ENCODE peak calls at places on chromosomes 13 and 19, in five cellular contexts. I is GM12878, P is K562, E is tibial nerve, A is transverse colon. T is an unnamed sample.

GRCh38 chr19:40751065-40751923 is at the start of gene SNRPA:
- DNase-seq in I (peak; percentile 92), P (peak; percentile 95), E (peak; percentile 95), A (peak; percentile 98), T (no peak)

GRCh38 chr13:99431927-99432636 is 69.2 kb upstream of the TM9SF2 start:
- DNase-seq in I (peak; percentile 85), P (no peak), E (no peak), A (no peak), T (no peak)

GRCh38 chr13:101383595-101383994 is 32.7 kb downstream of the NALCN start:
- DNase-seq in I (no peak), P (no peak), E (no peak), A (no peak), T (no peak)

GRCh38 chr19:19495614-19496603 is 19.4 kb downstream of the TSSK6 start:
- DNase-seq in I (no peak), P (no peak), E (no peak), A (no peak), T (no peak)

GRCh38 chr13:83503424-83503823 is 378.9 kb downstream of the SLITRK1 start:
- DNase-seq in I (no peak), P (no peak), E (no peak), A (no peak), T (no peak)

GRCh38 chr13:109784590-109785140 is 1.7 kb downstream of the IRS2 start:
- DNase-seq in I (no peak), P (no peak), E (peak; percentile 42), A (peak; percentile 80), T (peak; percentile 97)

GRCh38 chr19:13152356-13152853 is 2.2 kb downstream of the IER2 start:
- DNase-seq in I (no peak), P (no peak), E (no peak), A (no peak), T (no peak)

GRCh38 chr13:108962652-108963051 is 333.2 kb downstream of the MYO16 start:
- DNase-seq in I (no peak), P (peak; percentile 3), E (no peak), A (no peak), T (no peak)

GRCh38 chr13:46134961-46135522 is 30.2 kb upstream of the CPB2 start:
- DNase-seq in I (no peak), P (no peak), E (no peak), A (no peak), T (peak; percentile 65)

GRCh38 chr19:12064266-12065099 is at the start of gene ZNF844:
- DNase-seq in I (peak; percentile 48), P (peak; percentile 88), E (peak; percentile 98), A (peak; percentile 98), T (peak; percentile 98)

GRCh38 chr13:37495046-37495445 is 103.5 kb downstream of the POSTN start:
- DNase-seq in I (no peak), P (no peak), E (no peak), A (no peak), T (no peak)

GRCh38 chr13:109198585-109198984 is 569.2 kb downstream of the MYO16 start:
- DNase-seq in I (no peak), P (no peak), E (no peak), A (no peak), T (no peak)

GRCh38 chr13:87398047-87398446 is 273.1 kb upstream of the SLITRK5 start:
- DNase-seq in I (no peak), P (no peak), E (no peak), A (no peak), T (no peak)

GRCh38 chr19:49801966-49802661 is 11.0 kb downstream of the FUZ start:
- DNase-seq in I (no peak), P (peak; percentile 75), E (peak; percentile 98), A (peak; percentile 76), T (peak; percentile 85)

GRCh38 chr19:15075801-15076200 is 6.2 kb upstream of the OR1I1 start:
- DNase-seq in I (no peak), P (no peak), E (no peak), A (no peak), T (no peak)

GRCh38 chr19:15074371-15074770 is 7.6 kb upstream of the OR1I1 start:
- DNase-seq in I (no peak), P (no peak), E (no peak), A (no peak), T (no peak)

DNA sequence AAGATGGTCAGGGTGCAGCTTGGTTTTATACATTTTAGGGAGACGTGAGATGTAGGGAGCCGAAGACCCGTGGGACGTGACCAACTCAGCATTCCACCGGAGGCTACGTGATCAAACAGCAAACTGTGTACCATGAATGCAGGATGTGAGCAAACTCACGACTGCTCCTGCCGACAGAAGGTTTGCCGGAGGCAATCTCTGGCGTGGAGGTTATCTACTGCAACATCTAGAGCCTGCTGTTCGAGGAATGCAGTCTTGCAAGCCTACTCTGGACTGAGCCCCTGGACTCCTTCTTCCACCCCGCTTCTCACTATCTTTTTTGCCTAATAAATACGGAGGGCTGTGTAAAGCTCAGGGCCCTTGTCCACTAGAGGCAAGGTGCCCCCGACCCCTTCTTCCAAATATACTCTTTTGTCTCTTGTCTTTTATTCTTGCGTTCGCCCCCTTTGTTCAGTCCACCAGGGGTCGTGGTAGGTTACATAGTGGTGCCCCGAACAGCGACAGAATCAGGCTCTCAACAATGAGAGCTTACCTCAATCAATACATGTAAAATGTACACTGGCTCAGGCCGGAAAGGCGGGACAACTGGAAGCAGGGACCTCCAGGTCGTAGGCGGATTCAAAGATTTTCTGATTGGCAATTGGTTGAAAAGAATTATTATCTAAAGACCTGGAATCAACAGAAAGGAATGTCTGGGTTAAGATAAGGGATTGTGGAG is 8.9 kb upstream of the OR1I1 start:
- DNase-seq in I (no peak), P (no peak), E (no peak), A (no peak), T (no peak)
- H3K4me3 ChIP-seq in I (no peak overlapping the region), P (no peak overlapping the region), E (no peak overlapping the region), A (no peak overlapping the region), T (no peak overlapping the region)

GRCh38 chr19:2096543-2097329 is at the start of gene IZUMO4:
- DNase-seq in I (peak; percentile 71), P (peak; percentile 99), E (peak; percentile 98), A (peak; percentile 100), T (peak; percentile 100)

GRCh38 chr19:2099054-2099501 is 2.4 kb downstream of the IZUMO4 start:
- DNase-seq in I (no peak), P (no peak), E (no peak), A (no peak), T (peak; percentile 64)

GRCh38 chr19:2095338-2095938 is 688 bp downstream of the MOB3A start:
- DNase-seq in I (no peak), P (no peak), E (no peak), A (peak; percentile 32), T (peak; percentile 88)

GRCh38 chr19:2099937-2100718 is 3.4 kb downstream of the IZUMO4 start:
- DNase-seq in I (no peak), P (no peak), E (no peak), A (no peak), T (peak; percentile 77)

GRCh38 chr19:2097330-2098327 is 914 bp downstream of the IZUMO4 start:
- DNase-seq in I (no peak), P (no peak), E (no peak), A (peak; percentile 36), T (peak; percentile 84)
- H3K27ac ChIP-seq in I (peak overlapping the region; percentile 52), P (no peak overlapping the region), E (peak overlapping the region; percentile 98), A (peak overlapping the region; percentile 85), T (peak overlapping the region; percentile 48)

DNA sequence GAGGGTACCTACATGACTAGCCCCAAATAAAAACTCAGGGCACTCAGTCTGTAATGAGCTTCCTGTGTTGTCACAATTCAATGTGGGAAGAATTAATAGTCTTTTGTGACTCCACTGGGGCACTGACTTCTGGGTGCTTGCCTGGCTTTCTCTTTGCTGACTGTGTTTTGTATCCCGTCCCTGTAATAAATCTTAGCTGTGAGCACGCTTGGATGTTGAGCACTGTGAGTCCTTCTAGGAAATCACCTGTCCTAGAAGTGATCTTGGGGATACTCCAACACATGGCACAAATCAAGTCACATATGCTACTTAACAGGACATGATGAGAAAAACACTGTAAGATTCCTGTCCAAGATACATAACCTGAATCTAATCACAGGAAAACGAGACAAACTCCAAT is 83.0 kb downstream of the USP12 start:
- DNase-seq in I (no peak), P (no peak), E (no peak), A (no peak), T (no peak)
- TF ChIP-seq EP300 in I (no peak), P (no peak), E (no peak), A (no peak), T (no peak)

GRCh38 chr19:10095622-10095947 is 6.9 kb downstream of the ANGPTL6 start:
- DNase-seq in I (no peak), P (no peak), E (no peak), A (no peak), T (no peak)
- H3K4me3 ChIP-seq in I (no peak overlapping the region), P (peak overlapping the region; percentile 9), E (peak overlapping the region; percentile 41), A (no peak overlapping the region), T (peak overlapping the region; percentile 33)

GRCh38 chr13:114115796-114116195 is 16.6 kb downstream of the RASA3 start:
- DNase-seq in I (no peak), P (no peak), E (peak; percentile 4), A (peak; percentile 7), T (peak; percentile 60)
- H3K27ac ChIP-seq in I (no peak overlapping the region), P (peak overlapping the region; percentile 64), E (peak overlapping the region; percentile 23), A (peak overlapping the region; percentile 70), T (peak overlapping the region; percentile 31)

GRCh38 chr19:21571316-21571715 is 65.9 kb downstream of the ZNF429 start:
- DNase-seq in I (no peak), P (no peak), E (no peak), A (no peak), T (no peak)

GRCh38 chr19:21574607-21575006 is 69.2 kb downstream of the ZNF429 start:
- DNase-seq in I (no peak), P (no peak), E (no peak), A (no peak), T (no peak)

GRCh38 chr19:21566073-21566472 is 60.7 kb downstream of the ZNF429 start:
- DNase-seq in I (no peak), P (no peak), E (no peak), A (no peak), T (no peak)

GRCh38 chr19:21569497-21569870 is 64.1 kb downstream of the ZNF429 start:
- DNase-seq in I (no peak), P (no peak), E (no peak), A (peak; percentile 32), T (peak; percentile 79)

GRCh38 chr19:21568816-21569496 is 63.6 kb downstream of the ZNF429 start:
- DNase-seq in I (no peak), P (no peak), E (peak; percentile 87), A (peak; percentile 81), T (no peak)
- TF ChIP-seq EP300 in I (no peak), P (no peak), E (no peak), A (no peak), T (no peak)

DNA sequence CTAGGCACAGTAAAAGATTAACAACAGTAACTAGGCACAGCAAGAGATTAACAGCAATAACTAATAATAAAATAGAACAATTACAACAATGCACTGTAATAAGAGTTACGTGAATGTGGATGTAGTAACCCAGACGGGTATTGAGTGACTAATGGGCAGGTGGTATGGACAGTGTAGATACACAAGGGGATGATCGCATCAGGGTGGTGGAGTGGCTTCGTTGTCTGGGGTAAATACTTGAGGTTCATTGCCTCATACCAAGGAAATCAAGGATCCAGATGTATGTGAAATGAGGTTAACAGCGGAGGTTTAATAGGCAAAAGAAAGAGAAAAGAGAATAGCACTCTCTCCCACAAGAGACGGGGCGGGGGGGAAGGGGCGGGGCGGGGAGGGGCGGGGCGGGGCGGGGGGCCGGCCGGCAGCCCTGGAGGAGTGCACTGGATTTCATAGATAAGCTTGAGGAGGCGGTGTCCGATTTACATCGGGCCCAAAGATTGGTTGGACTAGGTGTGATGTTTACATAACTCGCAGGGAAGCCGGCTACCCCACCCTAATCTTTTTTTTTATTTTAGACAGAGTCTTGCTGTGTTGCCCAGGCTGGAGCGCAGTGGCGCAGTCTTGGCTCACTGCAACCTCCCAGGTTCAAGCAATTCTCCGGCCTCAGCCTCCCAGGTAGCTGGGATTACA is 106.3 kb downstream of the KCTD15 start:
- DNase-seq in I (no peak), P (peak; percentile 73), E (no peak), A (no peak), T (no peak)
- H3K4me3 ChIP-seq in I (no peak overlapping the region), P (no peak overlapping the region), E (no peak overlapping the region), A (no peak overlapping the region), T (no peak overlapping the region)

GRCh38 chr13:27250833-27251165 is 559 bp upstream of the RPL21 start:
- DNase-seq in I (no peak), P (no peak), E (no peak), A (no peak), T (no peak)
- H3K27ac ChIP-seq in I (peak overlapping the region; percentile 89), P (peak overlapping the region; percentile 99), E (peak overlapping the region; percentile 97), A (peak overlapping the region; percentile 93), T (peak overlapping the region; percentile 93)

T was measured in upper lobe of left lung.